ENCODE peak calls at places on chromosomes 11 and 22, in seven cellular contexts. L, H, J, Q, I, O and X are unnamed samples.

GRCh38 chr11:74326665-74327064 is 15.2 kb upstream of the P4HA3 start:
- DNase-seq in Q (no peak), J (no peak), H (no peak), L (no peak), O (no peak), I (no peak), X (no peak)

GRCh38 chr11:128501576-128502549 is 85.5 kb downstream of the ETS1 start:
- DNase-seq in Q (no peak), J (peak; percentile 78), L (peak; percentile 77), O (peak; percentile 43), I (no peak), H (no peak), X (no peak)

GRCh38 chr11:111735262-111736116 is 30.7 kb downstream of the PPP2R1B start:
- DNase-seq in L (peak; percentile 99), I (no peak), J (peak; percentile 99), O (peak; percentile 65), H (no peak), Q (peak; percentile 93), X (no peak)

GRCh38 chr11:76236092-76237026 is 30.1 kb upstream of the WNT11 start:
- DNase-seq in I (no peak), J (peak; percentile 71), H (peak; percentile 84), Q (peak; percentile 12), L (peak; percentile 33), O (peak; percentile 79), X (no peak)

GRCh38 chr11:69217276-69218105 is 61.8 kb downstream of the SMIM38 start:
- DNase-seq in J (no peak), H (peak; percentile 16), O (no peak), I (no peak), Q (no peak), L (no peak), X (no peak)

GRCh38 chr22:42974223-42974622 is 40.7 kb downstream of the PACSIN2 start:
- DNase-seq in Q (no peak), I (no peak), H (no peak), L (no peak), J (no peak), O (no peak), X (no peak)

GRCh38 chr11:61817471-61818202 is 834 bp upstream of the FADS1 start:
- DNase-seq in O (peak; percentile 53), H (no peak), J (no peak), L (no peak), I (no peak), Q (no peak), X (no peak)

GRCh38 chr11:65571940-65572339 is 398 bp upstream of the FAM89B start:
- DNase-seq in H (peak; percentile 82), L (peak; percentile 44), Q (no peak), O (peak; percentile 91), J (peak; percentile 73), I (no peak), X (no peak)

GRCh38 chr11:69644962-69645675 is 4.2 kb downstream of the CCND1 start:
- DNase-seq in O (no peak), I (no peak), Q (no peak), H (peak; percentile 37), L (no peak), J (no peak), X (no peak)

GRCh38 chr11:2443406-2443805 is 908 bp downstream of the TRPM5 start:
- DNase-seq in J (no peak), L (no peak), Q (no peak), O (no peak), I (no peak), H (no peak), X (no peak)

GRCh38 chr11:86658534-86658933 is 13.9 kb downstream of the ME3 start:
- DNase-seq in H (no peak), Q (no peak), I (no peak), L (no peak), O (no peak), J (no peak), X (no peak)

GRCh38 chr22:26535499-26535898 is 23.2 kb upstream of the TFIP11 start:
- DNase-seq in J (no peak), H (no peak), Q (no peak), L (no peak), O (no peak), I (no peak), X (no peak)

GRCh38 chr11:128488471-128488870 is 98.9 kb downstream of the ETS1 start:
- DNase-seq in I (no peak), Q (no peak), O (no peak), H (no peak), L (peak; percentile 98), J (peak; percentile 92), X (no peak)

GRCh38 chr22:31867386-31868153 is 76.8 kb upstream of the YWHAH start:
- DNase-seq in O (no peak), I (no peak), H (no peak), L (no peak), J (no peak), Q (no peak), X (no peak)

GRCh38 chr11:3192511-3193372 is 25.9 kb downstream of the MRGPRG start:
- DNase-seq in J (no peak), O (no peak), H (no peak), Q (no peak), I (no peak), L (no peak), X (no peak)

GRCh38 chr22:33112606-33113005 is 54.4 kb upstream of the SYN3 start:
- DNase-seq in L (no peak), O (no peak), J (no peak), Q (no peak), H (no peak), I (no peak), X (no peak)

GRCh38 chr11:111326824-111327223 is 28.5 kb downstream of the POU2AF3 start:
- DNase-seq in H (no peak), L (no peak), I (no peak), O (no peak), J (no peak), Q (no peak), X (no peak)

GRCh38 chr11:61577383-61578118 is 3.3 kb downstream of the SYT7 start:
- DNase-seq in L (no peak), O (peak; percentile 78), I (no peak), H (peak; percentile 83), J (no peak), Q (peak; percentile 35), X (no peak)

GRCh38 chr11:16337421-16338213 is 18.7 kb downstream of the SOX6 start:
- DNase-seq in H (no peak), I (no peak), Q (no peak), J (no peak), L (no peak), O (peak; percentile 1), X (no peak)

GRCh38 chr11:77557553-77557952 is 32.2 kb upstream of the AQP11 start:
- DNase-seq in J (no peak), L (peak; percentile 9), Q (peak; percentile 14), I (peak; percentile 19), O (peak; percentile 74), H (peak; percentile 64), X (no peak)

GRCh38 chr11:71131861-71132260 is 120.5 kb downstream of the SHANK2 start:
- DNase-seq in H (peak; percentile 44), I (no peak), O (peak; percentile 53), Q (no peak), L (no peak), J (no peak), X (peak; percentile 54)

GRCh38 chr22:49297871-49298721 is 529.6 kb downstream of the BRD1 start:
- DNase-seq in Q (no peak), J (no peak), O (peak; percentile 10), H (peak; percentile 33), L (no peak), I (no peak), X (no peak)

GRCh38 chr22:47548953-47549740 is 786.7 kb downstream of the TBC1D22A start:
- DNase-seq in H (no peak), J (no peak), I (no peak), Q (no peak), O (no peak), L (no peak), X (no peak)
- H2AK5ac ChIP-seq in H (no peak overlapping the region), J (no peak overlapping the region), I (no peak overlapping the region), Q (no peak overlapping the region), O (no peak overlapping the region), L (no peak overlapping the region), X (no peak overlapping the region)

DNA sequence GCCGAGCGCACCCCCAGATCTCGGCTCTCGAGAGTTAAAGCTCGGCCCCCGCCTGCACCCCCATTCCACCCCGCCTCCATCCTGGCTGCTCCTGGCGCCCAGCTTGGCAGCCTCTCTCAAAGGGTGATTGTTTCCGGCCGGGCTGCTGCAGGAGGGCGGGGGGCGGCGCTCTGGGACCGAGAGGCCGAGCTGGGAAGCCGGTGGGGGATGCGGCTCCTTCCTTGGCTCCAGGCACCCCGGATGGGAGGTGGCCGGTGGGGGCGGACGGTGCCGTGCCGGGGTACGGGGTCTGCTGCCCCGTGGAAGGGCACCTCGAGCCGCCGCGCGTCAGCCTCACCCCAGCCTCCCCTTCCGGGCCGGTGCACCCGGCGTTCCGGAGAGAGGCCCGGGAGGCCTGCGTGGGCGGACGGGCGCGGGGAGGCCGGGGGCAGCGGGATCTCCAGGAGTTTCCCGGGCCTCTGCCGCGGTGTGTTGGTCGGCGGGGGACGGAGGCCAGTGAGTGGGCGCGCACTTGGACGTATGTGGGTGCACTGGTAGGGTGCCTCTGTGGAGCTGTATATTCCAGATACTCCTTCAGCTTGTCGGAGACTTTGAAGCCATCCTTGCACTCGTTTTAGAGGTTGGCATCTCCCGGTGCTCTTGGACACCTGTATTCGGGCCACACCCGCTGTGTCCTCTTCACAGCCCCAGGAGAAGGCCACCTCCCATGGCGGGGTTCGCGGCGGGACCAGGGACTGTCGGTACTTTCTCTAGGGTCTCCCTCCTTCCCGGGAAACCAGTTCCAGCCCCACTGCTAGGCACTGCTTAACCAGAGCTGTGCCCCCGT is 679 bp upstream of the B3GAT1 start:
- DNase-seq in L (no peak), I (no peak), H (peak; percentile 60), O (peak; percentile 39), Q (no peak), J (no peak), X (peak; percentile 57)
- H2BK5ac ChIP-seq in L (no peak overlapping the region), I (peak overlapping the region; percentile 60), H (no peak overlapping the region), O (no peak overlapping the region), Q (no peak overlapping the region), J (no peak overlapping the region), X (no peak overlapping the region)

GRCh38 chr11:68006606-68007166 is 2.8 kb upstream of the UNC93B1 start:
- DNase-seq in I (no peak), H (no peak), J (no peak), L (no peak), O (no peak), Q (no peak), X (no peak)
- H2AK5ac ChIP-seq in I (no peak overlapping the region), H (no peak overlapping the region), J (peak overlapping the region; percentile 15), L (no peak overlapping the region), O (no peak overlapping the region), Q (no peak overlapping the region), X (peak overlapping the region; percentile 69)

GRCh38 chr22:24105018-24105360 is 76.3 kb upstream of the SUSD2 start:
- DNase-seq in J (no peak), O (no peak), I (no peak), Q (no peak), H (no peak), L (peak; percentile 51), X (no peak)

GRCh38 chr22:24105661-24106060 is 75.6 kb upstream of the SUSD2 start:
- DNase-seq in I (no peak), J (no peak), O (no peak), L (no peak), H (no peak), Q (no peak), X (no peak)

GRCh38 chr22:24107668-24108067 is 73.6 kb upstream of the SUSD2 start:
- DNase-seq in Q (no peak), L (peak; percentile 90), O (no peak), J (no peak), H (no peak), I (no peak), X (no peak)

GRCh38 chr22:24108073-24108472 is 73.2 kb upstream of the SUSD2 start:
- DNase-seq in L (no peak), Q (no peak), H (peak; percentile 41), J (no peak), O (peak; percentile 54), I (no peak), X (no peak)

GRCh38 chr22:24106385-24107381 is 74.6 kb upstream of the SUSD2 start:
- DNase-seq in Q (no peak), I (no peak), O (peak; percentile 22), H (peak; percentile 37), L (no peak), J (peak; percentile 19), X (no peak)
- H2BK5ac ChIP-seq in Q (no peak overlapping the region), I (no peak overlapping the region), O (no peak overlapping the region), H (no peak overlapping the region), L (no peak overlapping the region), J (no peak overlapping the region), X (no peak overlapping the region)